ENCODE peak calls at places on chromosomes 3 and 15, in five cellular contexts. One of them, this sample, is unnamed.
A peak's percentile ranks its signal among the peaks of the same experiment; 100 is the strongest.

GRCh38 chr15:61518191-61518950 is 289.3 kb upstream of the RORA start:
- DNase-seq in PC-3: peak; percentile 27
- DNase-seq in GM23338: no peak
- DNase-seq in neural progenitor cell: peak; percentile 12
- DNase-seq in hepatocyte: no peak
- DNase-seq in this sample: no peak

GRCh38 chr3:170128259-170128976 is 53.1 kb downstream of the PHC3 start:
- DNase-seq in neural progenitor cell: no peak
- DNase-seq in GM23338: no peak
- DNase-seq in hepatocyte: no peak
- DNase-seq in PC-3: no peak
- DNase-seq in this sample: peak; percentile 95

GRCh38 chr3:39291903-39292329 is 12.1 kb upstream of the CX3CR1 start:
- DNase-seq in PC-3: peak; percentile 81
- DNase-seq in GM23338: peak; percentile 88
- DNase-seq in neural progenitor cell: peak; percentile 70
- DNase-seq in hepatocyte: peak; percentile 62
- DNase-seq in this sample: peak; percentile 70

GRCh38 chr15:79050977-79051376 is 39.6 kb downstream of the RASGRF1 start:
- DNase-seq in hepatocyte: no peak
- DNase-seq in PC-3: no peak
- DNase-seq in neural progenitor cell: peak; percentile 56
- DNase-seq in GM23338: no peak
- DNase-seq in this sample: no peak

GRCh38 chr3:37922721-37923575 is 61.3 kb downstream of the CTDSPL start:
- DNase-seq in hepatocyte: no peak
- DNase-seq in PC-3: peak; percentile 40
- DNase-seq in GM23338: no peak
- DNase-seq in neural progenitor cell: no peak
- DNase-seq in this sample: no peak

GRCh38 chr3:196298521-196298920 is 11.0 kb upstream of the PCYT1A start:
- DNase-seq in hepatocyte: no peak
- DNase-seq in PC-3: no peak
- DNase-seq in neural progenitor cell: no peak
- DNase-seq in GM23338: no peak
- DNase-seq in this sample: no peak

GRCh38 chr3:195512798-195513345 is 30.3 kb downstream of the PPP1R2 start:
- DNase-seq in neural progenitor cell: no peak
- DNase-seq in GM23338: no peak
- DNase-seq in hepatocyte: peak; percentile 1
- DNase-seq in PC-3: no peak
- DNase-seq in this sample: no peak

GRCh38 chr3:6035626-6036025 is 825.3 kb upstream of the GRM7 start:
- DNase-seq in hepatocyte: no peak
- DNase-seq in neural progenitor cell: no peak
- DNase-seq in PC-3: no peak
- DNase-seq in GM23338: no peak
- DNase-seq in this sample: no peak

GRCh38 chr3:71130516-71131384 is 452.8 kb downstream of the FOXP1 start:
- DNase-seq in hepatocyte: peak; percentile 73
- DNase-seq in neural progenitor cell: peak; percentile 34
- DNase-seq in GM23338: peak; percentile 70
- DNase-seq in PC-3: peak; percentile 76
- DNase-seq in this sample: peak; percentile 84

GRCh38 chr15:87944051-87944450 is 312.5 kb downstream of the NTRK3 start:
- DNase-seq in PC-3: no peak
- DNase-seq in GM23338: no peak
- DNase-seq in hepatocyte: no peak
- DNase-seq in neural progenitor cell: no peak
- DNase-seq in this sample: no peak

GRCh38 chr3:98791341-98792325 is 28.5 kb downstream of the ST3GAL6 start:
- DNase-seq in PC-3: no peak
- DNase-seq in GM23338: no peak
- DNase-seq in neural progenitor cell: no peak
- DNase-seq in hepatocyte: no peak
- DNase-seq in this sample: no peak

GRCh38 chr3:10511809-10512494 is 6.6 kb upstream of the ATP2B2 start:
- DNase-seq in neural progenitor cell: no peak
- DNase-seq in hepatocyte: no peak
- DNase-seq in PC-3: peak; percentile 41
- DNase-seq in GM23338: peak; percentile 24
- DNase-seq in this sample: no peak

GRCh38 chr15:98003528-98003927 is 43.0 kb downstream of the ARRDC4 start:
- DNase-seq in hepatocyte: peak; percentile 56
- DNase-seq in neural progenitor cell: no peak
- DNase-seq in GM23338: no peak
- DNase-seq in PC-3: peak; percentile 90
- DNase-seq in this sample: no peak

GRCh38 chr15:39213385-39213840 is 367.5 kb upstream of the THBS1 start:
- DNase-seq in PC-3: peak; percentile 83
- DNase-seq in neural progenitor cell: peak; percentile 92
- DNase-seq in GM23338: peak; percentile 97
- DNase-seq in hepatocyte: peak; percentile 63
- DNase-seq in this sample: no peak

GRCh38 chr3:178475062-178475461 is 61.2 kb upstream of the KCNMB2 start:
- DNase-seq in GM23338: peak; percentile 8
- DNase-seq in neural progenitor cell: no peak
- DNase-seq in hepatocyte: no peak
- DNase-seq in PC-3: no peak
- DNase-seq in this sample: no peak

GRCh38 chr15:95277266-95277665 is 1045.9 kb downstream of the MCTP2 start:
- DNase-seq in hepatocyte: no peak
- DNase-seq in GM23338: no peak
- DNase-seq in neural progenitor cell: no peak
- DNase-seq in PC-3: peak; percentile 37
- DNase-seq in this sample: no peak

GRCh38 chr3:50405249-50405648 is 45.9 kb upstream of the TMEM115 start:
- DNase-seq in neural progenitor cell: peak; percentile 86
- DNase-seq in hepatocyte: peak; percentile 58
- DNase-seq in GM23338: peak; percentile 80
- DNase-seq in PC-3: peak; percentile 26
- DNase-seq in this sample: peak; percentile 34

GRCh38 chr3:112128843-112129727 is 4.0 kb downstream of the GCSAM start:
- DNase-seq in PC-3: peak; percentile 36
- DNase-seq in neural progenitor cell: peak; percentile 6
- DNase-seq in hepatocyte: peak; percentile 20
- DNase-seq in GM23338: peak; percentile 69
- DNase-seq in this sample: peak; percentile 96

GRCh38 chr15:42984534-42985034 is 64.0 kb upstream of the TTBK2 start:
- DNase-seq in GM23338: no peak
- DNase-seq in hepatocyte: no peak
- DNase-seq in neural progenitor cell: no peak
- DNase-seq in PC-3: peak; percentile 30
- DNase-seq in this sample: no peak

GRCh38 chr3:115922681-115923347 is 299.5 kb downstream of the GAP43 start:
- DNase-seq in GM23338: peak; percentile 81
- DNase-seq in hepatocyte: peak; percentile 22
- DNase-seq in PC-3: peak; percentile 53
- DNase-seq in neural progenitor cell: peak; percentile 26
- DNase-seq in this sample: no peak

GRCh38 chr3:195929452-195929851 is 21.1 kb upstream of the TNK2 start:
- DNase-seq in GM23338: peak; percentile 42
- DNase-seq in neural progenitor cell: no peak
- DNase-seq in PC-3: no peak
- DNase-seq in hepatocyte: no peak
- DNase-seq in this sample: no peak

GRCh38 chr3:85007195-85008094 is 48.7 kb downstream of the CADM2 start:
- DNase-seq in PC-3: peak; percentile 58
- DNase-seq in GM23338: no peak
- DNase-seq in neural progenitor cell: no peak
- DNase-seq in hepatocyte: peak; percentile 16
- DNase-seq in this sample: no peak

GRCh38 chr3:11236588-11237461 is 35.4 kb upstream of the ATG7 start:
- DNase-seq in GM23338: peak; percentile 90
- DNase-seq in hepatocyte: peak; percentile 87
- DNase-seq in neural progenitor cell: peak; percentile 74
- DNase-seq in PC-3: peak; percentile 94
- DNase-seq in this sample: peak; percentile 70

GRCh38 chr3:43862470-43862869 is 171.7 kb downstream of the ABHD5 start:
- DNase-seq in GM23338: no peak
- DNase-seq in hepatocyte: no peak
- DNase-seq in neural progenitor cell: no peak
- DNase-seq in PC-3: no peak
- DNase-seq in this sample: no peak

GRCh38 chr15:34049096-34049495 is 10.1 kb upstream of the AVEN start:
- DNase-seq in neural progenitor cell: no peak
- DNase-seq in hepatocyte: peak; percentile 25
- DNase-seq in PC-3: peak; percentile 66
- DNase-seq in GM23338: no peak
- DNase-seq in this sample: no peak

GRCh38 chr3:32454111-32454510 is 48.5 kb downstream of the CMTM6 start:
- DNase-seq in hepatocyte: no peak
- DNase-seq in neural progenitor cell: no peak
- DNase-seq in PC-3: no peak
- DNase-seq in GM23338: no peak
- DNase-seq in this sample: no peak

GRCh38 chr15:67175643-67176071 is 78.8 kb downstream of the AAGAB start:
- DNase-seq in GM23338: no peak
- DNase-seq in PC-3: no peak
- DNase-seq in neural progenitor cell: no peak
- DNase-seq in hepatocyte: peak; percentile 55
- DNase-seq in this sample: no peak

GRCh38 chr3:48301814-48302194 is 31.7 kb downstream of the SPINK8 start:
- DNase-seq in PC-3: peak; percentile 49
- DNase-seq in hepatocyte: peak; percentile 40
- DNase-seq in GM23338: peak; percentile 30
- DNase-seq in neural progenitor cell: no peak
- DNase-seq in this sample: peak; percentile 52

GRCh38 chr3:184571750-184572377 is 10.3 kb downstream of the EPHB3 start:
- DNase-seq in hepatocyte: no peak
- DNase-seq in PC-3: no peak
- DNase-seq in GM23338: no peak
- DNase-seq in neural progenitor cell: no peak
- DNase-seq in this sample: no peak

GRCh38 chr3:50655009-50655830 is 19.5 kb upstream of the DOCK3 start:
- DNase-seq in PC-3: no peak
- DNase-seq in GM23338: no peak
- DNase-seq in hepatocyte: no peak
- DNase-seq in neural progenitor cell: no peak
- DNase-seq in this sample: no peak

GRCh38 chr3:52233968-52234367 is 5.0 kb downstream of the TWF2 start:
- DNase-seq in GM23338: no peak
- DNase-seq in hepatocyte: no peak
- DNase-seq in neural progenitor cell: no peak
- DNase-seq in PC-3: no peak
- DNase-seq in this sample: no peak

GRCh38 chr15:22903427-22903826 is 65.0 kb downstream of the NIPA2 start:
- DNase-seq in PC-3: no peak
- DNase-seq in GM23338: no peak
- DNase-seq in hepatocyte: no peak
- DNase-seq in neural progenitor cell: no peak
- DNase-seq in this sample: peak; percentile 11

GRCh38 chr3:98560911-98561310 is 29.1 kb downstream of the GPR15 start:
- DNase-seq in GM23338: no peak
- DNase-seq in neural progenitor cell: no peak
- DNase-seq in hepatocyte: no peak
- DNase-seq in PC-3: no peak
- DNase-seq in this sample: no peak

GRCh38 chr3:149449799-149450198 is 24.7 kb upstream of the TM4SF4 start:
- DNase-seq in neural progenitor cell: peak; percentile 14
- DNase-seq in PC-3: no peak
- DNase-seq in hepatocyte: no peak
- DNase-seq in GM23338: peak; percentile 20
- DNase-seq in this sample: no peak
- TF ChIP-seq EZH2phosphoT487 in neural progenitor cell: no peak
- TF ChIP-seq EZH2phosphoT487 in PC-3: no peak
- TF ChIP-seq EZH2phosphoT487 in hepatocyte: no peak
- TF ChIP-seq EZH2phosphoT487 in GM23338: no peak
- TF ChIP-seq EZH2phosphoT487 in this sample: no peak

DNA sequence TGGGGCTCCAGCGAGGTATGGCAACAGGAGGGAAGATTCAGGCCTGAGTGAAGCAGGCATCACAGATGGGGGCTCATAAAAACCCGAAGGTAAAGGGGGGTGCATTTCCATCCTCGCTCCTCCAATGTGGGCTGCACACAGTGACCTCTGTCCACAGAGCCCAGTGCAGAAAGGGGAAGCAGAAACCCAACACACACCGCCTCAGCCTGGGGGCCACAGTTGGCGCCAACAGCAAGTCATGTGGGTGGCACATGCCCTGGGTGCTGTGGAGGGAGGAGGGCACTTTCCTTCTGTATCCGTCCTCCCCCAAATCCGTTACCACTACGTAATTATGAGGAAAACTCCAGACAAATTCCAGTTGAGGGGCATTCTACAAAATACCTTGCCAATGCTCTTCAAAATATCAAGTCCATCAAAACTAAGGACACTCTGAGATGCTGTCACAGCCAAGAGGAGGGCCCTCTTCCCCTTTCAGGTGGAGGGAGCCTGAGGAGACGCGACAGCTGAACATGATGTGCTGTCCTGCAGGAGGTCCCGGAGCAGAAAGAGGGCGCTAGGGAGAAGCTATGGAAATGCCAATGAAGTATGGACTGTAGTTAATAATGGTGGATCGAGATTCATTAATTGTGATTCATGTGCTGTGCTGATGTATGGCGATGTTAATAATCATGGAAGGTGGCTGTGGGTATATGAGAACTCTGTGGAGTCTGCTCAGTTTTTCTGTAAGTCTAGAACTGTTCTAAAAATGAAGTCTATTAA is 16.4 kb downstream of the APBA2 start:
- DNase-seq in hepatocyte: no peak
- DNase-seq in PC-3: no peak
- DNase-seq in GM23338: peak; percentile 77
- DNase-seq in neural progenitor cell: peak; percentile 39
- DNase-seq in this sample: no peak
- TF ChIP-seq CTCF in hepatocyte: no peak
- TF ChIP-seq CTCF in PC-3: peak; percentile 50
- TF ChIP-seq CTCF in GM23338: peak; percentile 67
- TF ChIP-seq CTCF in neural progenitor cell: peak; percentile 45
- TF ChIP-seq CTCF in this sample: peak; percentile 43

GRCh38 chr3:107085261-107085660 is 292.0 kb upstream of the CCDC54 start:
- DNase-seq in GM23338: no peak
- DNase-seq in neural progenitor cell: no peak
- DNase-seq in hepatocyte: no peak
- DNase-seq in PC-3: no peak
- DNase-seq in this sample: no peak

GRCh38 chr3:107077391-107077790 is 299.8 kb upstream of the CCDC54 start:
- DNase-seq in neural progenitor cell: no peak
- DNase-seq in PC-3: no peak
- DNase-seq in hepatocyte: no peak
- DNase-seq in GM23338: no peak
- DNase-seq in this sample: no peak

DNA sequence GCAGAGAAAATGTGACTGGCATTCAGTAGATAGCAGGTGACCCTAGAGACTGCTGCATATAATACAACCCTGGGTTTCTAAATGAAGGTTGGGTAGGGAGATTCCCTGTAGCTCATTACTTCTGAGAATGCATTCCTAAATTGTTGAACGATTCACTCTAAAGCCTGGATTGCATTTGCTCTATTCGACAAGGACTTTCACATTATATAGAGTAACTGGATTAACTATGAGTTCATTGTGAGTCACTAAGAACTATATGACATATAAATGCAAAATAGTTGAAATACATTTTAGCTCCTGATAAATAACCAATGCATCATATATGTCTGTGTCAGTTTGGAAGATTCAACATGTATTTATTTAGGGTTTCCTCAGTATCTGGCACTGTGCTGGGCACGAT is 294.7 kb upstream of the CCDC54 start:
- DNase-seq in neural progenitor cell: no peak
- DNase-seq in hepatocyte: no peak
- DNase-seq in PC-3: peak; percentile 56
- DNase-seq in GM23338: no peak
- DNase-seq in this sample: no peak
- TF ChIP-seq EZH2phosphoT487 in neural progenitor cell: no peak
- TF ChIP-seq EZH2phosphoT487 in hepatocyte: no peak
- TF ChIP-seq EZH2phosphoT487 in PC-3: no peak
- TF ChIP-seq EZH2phosphoT487 in GM23338: no peak
- TF ChIP-seq EZH2phosphoT487 in this sample: no peak

GRCh38 chr3:156448300-156448699 is 106.6 kb downstream of the SSR3 start:
- DNase-seq in neural progenitor cell: peak; percentile 57
- DNase-seq in PC-3: peak; percentile 65
- DNase-seq in hepatocyte: peak; percentile 21
- DNase-seq in GM23338: peak; percentile 81
- DNase-seq in this sample: peak; percentile 36
- TF ChIP-seq CTCF in neural progenitor cell: peak; percentile 51
- TF ChIP-seq CTCF in PC-3: peak; percentile 73
- TF ChIP-seq CTCF in hepatocyte: peak; percentile 34
- TF ChIP-seq CTCF in GM23338: peak; percentile 64
- TF ChIP-seq CTCF in this sample: peak; percentile 68